ENCODE peak calls at places on chromosomes 7 and 10, in nine cellular contexts. M, R, A, X, H, V, N, C and L are unnamed samples.

GRCh38 chr10:114102253-114102652 is 58.6 kb downstream of the ADRB1 start:
- DNase-seq in R (no peak), A (no peak), N (no peak), H (no peak), V (no peak), X (no peak), M (no peak), C (no peak), L (no peak)

GRCh38 chr10:34297551-34298370 is 517.3 kb downstream of the PARD3 start:
- DNase-seq in C (no peak), X (peak; percentile 54), V (no peak), N (no peak), M (no peak), A (no peak), H (no peak), R (no peak), L (peak; percentile 10)

GRCh38 chr7:138313829-138314178 is 146.3 kb upstream of the TRIM24 start:
- DNase-seq in H (no peak), M (no peak), X (no peak), A (no peak), R (no peak), C (no peak), V (no peak), N (no peak), L (no peak)

GRCh38 chr7:98354511-98355249 is 46.2 kb downstream of the BAIAP2L1 start:
- DNase-seq in H (no peak), V (peak; percentile 82), N (no peak), X (no peak), A (peak; percentile 56), R (no peak), C (no peak), M (no peak), L (no peak)

GRCh38 chr7:1842321-1843221 is 172.5 kb downstream of the ELFN1 start:
- DNase-seq in C (peak; percentile 59), A (peak; percentile 4), N (no peak), R (peak; percentile 12), V (peak; percentile 68), X (no peak), H (no peak), M (no peak), L (no peak)

GRCh38 chr10:46547331-46547880 is 9.1 kb downstream of the GPRIN2 start:
- DNase-seq in M (peak; percentile 12), N (no peak), V (no peak), X (no peak), C (no peak), R (peak; percentile 10), A (no peak), H (no peak), L (no peak)

GRCh38 chr7:104650991-104651680 is 322.7 kb downstream of the LHFPL3 start:
- DNase-seq in M (no peak), V (no peak), X (no peak), C (peak; percentile 39), A (no peak), N (no peak), R (no peak), H (no peak), L (peak; percentile 35)

GRCh38 chr10:58326967-58327381 is 7.8 kb upstream of the UBE2D1 start:
- DNase-seq in A (no peak), N (no peak), H (no peak), M (peak; percentile 28), V (no peak), X (no peak), R (no peak), C (peak; percentile 74), L (no peak)

GRCh38 chr10:13792011-13792410 is 205.2 kb downstream of the PRPF18 start:
- DNase-seq in N (peak; percentile 69), X (no peak), H (no peak), A (no peak), C (peak; percentile 82), R (no peak), M (peak; percentile 75), V (no peak), L (peak; percentile 37)